ENCODE peak calls at places on chromosome 2, in five cellular contexts. I is hepatocyte, K is GM12865, U is right atrium auricular region, F is brain microvascular endothelial cell. C is an unnamed sample.

GRCh38 chr2:38344813-38345212 is 32.3 kb downstream of the ATL2 start:
- DNase-seq in I (no peak), K (peak), U (no peak), F (no peak), C (no peak)

GRCh38 chr2:98585386-98585785 is 22.9 kb downstream of the COA5 start:
- DNase-seq in I (no peak), K (no peak), U (peak), F (no peak), C (no peak)

GRCh38 chr2:45554764-45555163 is 56.3 kb downstream of the SRBD1 start:
- DNase-seq in I (no peak), K (no peak), U (no peak), F (peak), C (no peak)

GRCh38 chr2:36376319-36376765 is 20.8 kb downstream of the CRIM1 start:
- DNase-seq in I (peak), K (no peak), U (no peak), F (no peak), C (no peak)

GRCh38 chr2:191677091-191677645 is 768 bp upstream of the NABP1 start:
- DNase-seq in I (peak), K (peak), U (peak), F (peak), C (peak)

GRCh38 chr2:130264046-130264445 is 65.8 kb upstream of the TUBA3E start:
- DNase-seq in I (no peak), K (no peak), U (no peak), F (no peak), C (no peak)

GRCh38 chr2:128346811-128347558 is 28.3 kb upstream of the HS6ST1 start:
- DNase-seq in I (no peak), K (no peak), U (peak), F (no peak), C (no peak)

GRCh38 chr2:11387100-11387390 is 42.6 kb upstream of the ROCK2 start:
- DNase-seq in I (peak), K (no peak), U (no peak), F (no peak), C (no peak)

GRCh38 chr2:1079873-1080799 is 129.5 kb downstream of the SNTG2 start:
- DNase-seq in I (no peak), K (no peak), U (no peak), F (no peak), C (no peak)

GRCh38 chr2:217573565-217573964 is 429.2 kb downstream of the TNS1 start:
- DNase-seq in I (peak), K (no peak), U (no peak), F (peak), C (no peak)

GRCh38 chr2:118221952-118222594 is 133.8 kb downstream of the INSIG2 start:
- DNase-seq in I (peak), K (peak), U (no peak), F (peak), C (no peak)

GRCh38 chr2:96116424-96116878 is at the start of gene ADRA2B:
- DNase-seq in I (peak), K (peak), U (no peak), F (no peak), C (no peak)

GRCh38 chr2:11344342-11344955 is at the start of gene ROCK2:
- DNase-seq in I (peak), K (peak), U (peak), F (peak), C (peak)

GRCh38 chr2:120844098-120844738 is 108.5 kb downstream of the GLI2 start:
- DNase-seq in I (no peak), K (no peak), U (no peak), F (no peak), C (no peak)

GRCh38 chr2:1995987-1996386 is 251.7 kb upstream of the PXDN start:
- DNase-seq in I (no peak), K (no peak), U (no peak), F (peak), C (no peak)

GRCh38 chr2:48529189-48529588 is 765 bp upstream of the STON1 start:
- DNase-seq in I (no peak), K (no peak), U (no peak), F (no peak), C (no peak)

GRCh38 chr2:240223631-240224030 is 83.2 kb upstream of the OTOS start:
- DNase-seq in I (no peak), K (no peak), U (no peak), F (no peak), C (peak)

GRCh38 chr2:199488772-199489400 is 31.1 kb upstream of the SATB2 start:
- DNase-seq in I (peak), K (peak), U (no peak), F (peak), C (no peak)

GRCh38 chr2:205259131-205259530 is 423.2 kb upstream of the NRP2 start:
- DNase-seq in I (no peak), K (no peak), U (no peak), F (no peak), C (no peak)

GRCh38 chr2:60439219-60439974 is 114.1 kb downstream of the BCL11A start:
- DNase-seq in I (no peak), K (peak), U (no peak), F (peak), C (peak)

GRCh38 chr2:78982638-78983330 is 42.7 kb upstream of the REG3G start:
- DNase-seq in I (no peak), K (no peak), U (no peak), F (no peak), C (no peak)

GRCh38 chr2:169069341-169069740 is at the start of gene DHRS9:
- DNase-seq in I (peak), K (no peak), U (no peak), F (peak), C (peak)

GRCh38 chr2:10120938-10121574 is 1.5 kb upstream of the RRM2 start:
- DNase-seq in I (peak), K (peak), U (no peak), F (no peak), C (no peak)

GRCh38 chr2:58227171-58227917 is 13.8 kb downstream of the FANCL start:
- DNase-seq in I (no peak), K (no peak), U (no peak), F (no peak), C (no peak)

GRCh38 chr2:46471-47345 is at the start of gene FAM110C:
- DNase-seq in I (peak), K (no peak), U (peak), F (peak), C (no peak)

GRCh38 chr2:2919574-2920365 is 457.8 kb downstream of the EIPR1 start:
- DNase-seq in I (no peak), K (no peak), U (no peak), F (no peak), C (no peak)

GRCh38 chr2:134160793-134161504 is 92.9 kb upstream of the MGAT5 start:
- DNase-seq in I (no peak), K (no peak), U (no peak), F (no peak), C (no peak)

GRCh38 chr2:195899226-195899625 is 169.4 kb downstream of the DNAH7 start:
- DNase-seq in I (no peak), K (no peak), U (no peak), F (peak), C (no peak)

GRCh38 chr2:107363811-107364210 is 462.9 kb upstream of the RGPD4 start:
- DNase-seq in I (no peak), K (no peak), U (no peak), F (no peak), C (no peak)

GRCh38 chr2:8884812-8885211 is 47.4 kb upstream of the KIDINS220 start:
- DNase-seq in I (no peak), K (no peak), U (no peak), F (no peak), C (no peak)

GRCh38 chr2:112887904-112888303 is 23.1 kb upstream of the IL37 start:
- DNase-seq in I (no peak), K (peak), U (no peak), F (no peak), C (peak)

GRCh38 chr2:226424971-226425370 is 374.6 kb downstream of the IRS1 start:
- DNase-seq in I (no peak), K (no peak), U (no peak), F (no peak), C (no peak)

GRCh38 chr2:170369894-170370293 is 191.9 kb downstream of the MYO3B start:
- DNase-seq in I (peak), K (no peak), U (no peak), F (no peak), C (no peak)
- TF ChIP-seq CTCF in I (peak), K (no peak), U (peak), F (no peak), C (no peak)

GRCh38 chr2:172481507-172482262 is 54.3 kb downstream of the ITGA6 start:
- DNase-seq in I (no peak), K (no peak), U (no peak), F (no peak), C (no peak)

GRCh38 chr2:172484253-172484652 is 56.9 kb downstream of the ITGA6 start:
- DNase-seq in I (peak), K (peak), U (no peak), F (no peak), C (no peak)

GRCh38 chr2:172488556-172488955 is 61.2 kb downstream of the ITGA6 start:
- DNase-seq in I (no peak), K (no peak), U (no peak), F (no peak), C (no peak)

GRCh38 chr2:172480301-172481218 is 53.2 kb downstream of the ITGA6 start:
- DNase-seq in I (peak), K (peak), U (no peak), F (peak), C (no peak)

GRCh38 chr2:172484706-172485105 is 57.3 kb downstream of the ITGA6 start:
- DNase-seq in I (no peak), K (peak), U (no peak), F (no peak), C (no peak)
- TF ChIP-seq CTCF in I (no peak), K (no peak), U (no peak), F (no peak), C (peak)

DNA sequence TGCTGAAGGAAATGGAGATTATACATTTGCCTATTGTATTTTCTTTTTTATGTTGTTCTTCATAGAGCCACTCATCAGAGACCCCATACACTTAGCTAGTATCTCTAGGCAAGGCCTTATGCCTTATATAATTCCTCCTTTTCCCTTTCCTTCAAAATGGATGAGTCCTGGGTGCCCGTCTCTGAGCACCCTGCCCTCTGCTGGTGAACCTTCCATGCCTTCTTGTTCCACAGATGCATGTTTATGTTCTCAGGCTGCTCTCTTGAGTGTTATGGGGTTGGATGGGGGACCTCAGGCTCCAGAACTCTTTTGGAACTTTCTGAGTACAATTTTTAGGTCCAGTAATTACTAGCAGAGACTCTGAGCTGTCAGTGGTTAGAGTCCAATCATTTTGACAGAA is 368.6 kb upstream of the SPRED2 start:
- DNase-seq in I (no peak), K (peak), U (no peak), F (peak), C (no peak)
- TF ChIP-seq CTCF in I (peak), K (peak), U (no peak), F (peak), C (no peak)

DNA sequence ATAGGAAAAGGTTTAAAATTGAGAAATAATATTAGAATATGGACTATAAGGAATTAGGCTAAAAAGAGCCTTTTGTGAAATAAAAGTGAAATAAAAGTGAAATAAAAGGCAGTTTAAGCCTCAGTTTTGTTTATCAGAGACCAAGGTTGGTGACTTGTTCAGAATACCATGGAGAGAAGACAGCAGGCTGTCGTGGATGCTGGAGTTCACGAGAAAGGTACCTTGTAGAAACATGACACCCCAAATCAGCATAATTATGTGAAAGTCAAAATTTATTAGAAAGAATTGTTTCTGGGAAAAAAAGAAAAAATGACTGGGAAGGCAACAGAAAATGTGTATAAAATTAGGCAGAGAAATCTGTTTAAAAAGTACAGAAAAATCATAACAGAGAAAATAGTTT is 46.5 kb upstream of the SPAG16 start:
- DNase-seq in I (no peak), K (peak), U (no peak), F (no peak), C (no peak)
- TF ChIP-seq CTCF in I (no peak), K (no peak), U (no peak), F (no peak), C (no peak)

GRCh38 chr2:71455011-71455740 is 1.8 kb downstream of the DYSF start:
- DNase-seq in I (no peak), K (no peak), U (peak), F (no peak), C (no peak)
- TF ChIP-seq CTCF in I (no peak), K (no peak), U (no peak), F (peak), C (no peak)

DNA sequence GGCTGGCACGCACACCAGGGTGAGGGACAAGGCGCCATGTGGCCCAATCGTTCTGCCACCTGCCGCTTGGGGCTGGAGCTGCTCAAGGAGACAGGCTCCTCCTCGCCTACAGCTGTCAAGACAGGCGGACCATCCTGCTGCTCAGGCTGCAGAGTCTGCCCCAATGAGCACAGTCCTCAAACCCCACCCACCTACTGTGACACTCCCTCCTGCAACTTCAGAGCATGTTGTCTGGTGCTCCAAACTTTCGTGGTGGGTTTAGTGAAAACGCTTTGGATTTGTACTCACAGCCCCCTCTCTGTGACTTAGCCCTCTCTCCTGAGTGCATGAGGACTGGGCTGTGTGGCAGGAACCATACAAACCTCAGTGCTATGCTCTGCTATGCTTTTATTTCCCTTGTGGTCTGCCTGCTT is 23.2 kb upstream of the SLC35F6 start:
- DNase-seq in I (peak), K (peak), U (no peak), F (no peak), C (no peak)
- TF ChIP-seq CTCF in I (peak), K (no peak), U (no peak), F (no peak), C (no peak)

GRCh38 chr2:126657636-126658315 is 1.8 kb downstream of the GYPC start:
- DNase-seq in I (peak), K (peak), U (peak), F (peak), C (peak)
- TF ChIP-seq CTCF in I (no peak), K (no peak), U (no peak), F (peak), C (no peak)

GRCh38 chr2:142175917-142176316 is 45.1 kb upstream of the LRP1B start:
- DNase-seq in I (peak), K (no peak), U (no peak), F (no peak), C (no peak)

GRCh38 chr2:142176941-142177340 is 46.1 kb upstream of the LRP1B start:
- DNase-seq in I (no peak), K (no peak), U (no peak), F (no peak), C (no peak)

GRCh38 chr2:142179686-142180085 is 48.9 kb upstream of the LRP1B start:
- DNase-seq in I (no peak), K (no peak), U (no peak), F (no peak), C (no peak)

GRCh38 chr2:142178604-142179003 is 47.8 kb upstream of the LRP1B start:
- DNase-seq in I (no peak), K (no peak), U (no peak), F (no peak), C (no peak)

GRCh38 chr2:142180820-142181533 is 50.2 kb upstream of the LRP1B start:
- DNase-seq in I (peak), K (peak), U (no peak), F (peak), C (no peak)
- TF ChIP-seq CTCF in I (peak), K (peak), U (peak), F (peak), C (no peak)

GRCh38 chr2:207128867-207129266 is 36.9 kb downstream of the KLF7 start:
- DNase-seq in I (no peak), K (no peak), U (no peak), F (no peak), C (no peak)
- TF ChIP-seq CTCF in I (no peak), K (no peak), U (no peak), F (no peak), C (no peak)

C was measured in CD14-positive monocyte.